ENCODE peak calls at places on chromosome 1, in eight cellular contexts. E, S, J, G, A, Q, P and X are unnamed samples.

GRCh38 chr1:170162385-170163226 is 16.8 kb downstream of the NTMT2 start:
- DNase-seq in J (no peak), Q (no peak), S (no peak), P (no peak), E (no peak), G (peak; percentile 19), A (no peak), X (no peak)

GRCh38 chr1:59290173-59290954 is 6.5 kb upstream of the FGGY start:
- DNase-seq in Q (no peak), A (no peak), J (no peak), P (peak; percentile 61), G (peak; percentile 34), S (peak; percentile 13), E (no peak), X (no peak)

GRCh38 chr1:168288311-168289052 is 7.8 kb downstream of the TBX19 start:
- DNase-seq in S (no peak), E (no peak), P (no peak), A (no peak), G (no peak), J (no peak), Q (no peak), X (no peak)

GRCh38 chr1:12518956-12519707 is 98.9 kb downstream of the DHRS3 start:
- DNase-seq in G (peak; percentile 72), A (no peak), J (no peak), P (no peak), Q (no peak), E (peak; percentile 29), S (no peak), X (no peak)

GRCh38 chr1:36722871-36723270 is 240.2 kb upstream of the CSF3R start:
- DNase-seq in A (no peak), G (no peak), J (no peak), Q (no peak), S (peak; percentile 5), E (no peak), P (no peak), X (no peak)

GRCh38 chr1:6239950-6240768 is 3.8 kb upstream of the HES3 start:
- DNase-seq in E (no peak), A (no peak), S (peak; percentile 93), G (no peak), P (peak; percentile 55), J (no peak), Q (no peak), X (peak; percentile 19)

GRCh38 chr1:14866841-14867626 is 268.5 kb downstream of the KAZN start:
- DNase-seq in A (no peak), G (no peak), P (no peak), J (no peak), E (no peak), Q (no peak), S (no peak), X (no peak)

GRCh38 chr1:149932474-149932873 is 4.2 kb downstream of the MTMR11 start:
- DNase-seq in A (no peak), E (no peak), G (no peak), P (no peak), J (no peak), Q (no peak), S (no peak), X (no peak)

GRCh38 chr1:203046984-203047630 is 20.8 kb downstream of the PPFIA4 start:
- DNase-seq in J (no peak), E (no peak), G (no peak), Q (no peak), A (no peak), S (no peak), P (no peak), X (no peak)

GRCh38 chr1:244665771-244666217 is 12.9 kb downstream of the DESI2 start:
- DNase-seq in E (no peak), P (no peak), S (no peak), A (no peak), Q (no peak), G (no peak), J (no peak), X (peak; percentile 39)

GRCh38 chr1:201673093-201673492 is 134.2 kb downstream of the NAV1 start:
- DNase-seq in P (no peak), S (no peak), J (no peak), G (no peak), E (no peak), A (no peak), Q (no peak), X (no peak)

GRCh38 chr1:76336951-76337371 is 262.4 kb downstream of the ST6GALNAC3 start:
- DNase-seq in J (no peak), P (no peak), A (no peak), Q (no peak), S (peak; percentile 25), E (no peak), G (peak; percentile 54), X (no peak)

GRCh38 chr1:115089443-115090340 is at the start of gene TSPAN2:
- DNase-seq in S (peak; percentile 89), Q (no peak), P (peak; percentile 45), E (peak; percentile 37), G (peak; percentile 65), J (peak; percentile 26), A (no peak), X (no peak)

GRCh38 chr1:181251001-181251712 is 162.7 kb downstream of the IER5 start:
- DNase-seq in Q (peak; percentile 96), J (no peak), A (no peak), S (peak; percentile 29), G (no peak), P (no peak), E (no peak), X (no peak)

GRCh38 chr1:192529811-192530210 is 45.8 kb upstream of the RGS1 start:
- DNase-seq in Q (peak; percentile 38), J (no peak), S (no peak), P (no peak), E (no peak), A (no peak), G (no peak), X (no peak)

GRCh38 chr1:177877086-177877485 is 92.8 kb downstream of the SEC16B start:
- DNase-seq in A (no peak), S (no peak), P (no peak), G (no peak), E (no peak), Q (no peak), J (no peak), X (no peak)